ENCODE peak calls at places on chromosome 1, in six cellular contexts. Y is brain microvascular endothelial cell, Z is tibial nerve, E is BJ, O is colonic mucosa, N is pancreas. K is an unnamed sample. For H3K36me3, the result is how much of the 10 kb centered on the place peaks cover.

GRCh38 chr1:31064685-31065309 is 720 bp downstream of the PUM1 start:
- DNase-seq in Y (no peak), E (no peak), Z (no peak), N (peak), O (peak), K (no peak)

GRCh38 chr1:220990417-220991337 is 111.4 kb downstream of the HLX start:
- DNase-seq in O (no peak), N (no peak), E (no peak), Z (no peak), Y (peak), K (peak)

GRCh38 chr1:166960871-166961474 is 14.4 kb downstream of the ILDR2 start:
- DNase-seq in E (no peak), O (no peak), Z (no peak), N (no peak), Y (no peak), K (peak)

GRCh38 chr1:222697858-222698257 is 14.4 kb downstream of the AIDA start:
- DNase-seq in N (no peak), E (peak), Z (no peak), O (no peak), Y (no peak), K (no peak)

GRCh38 chr1:52142220-52143153 is 598 bp downstream of the ZFYVE9 start:
- DNase-seq in O (peak), Z (peak), N (peak), E (no peak), Y (peak), K (no peak)

GRCh38 chr1:110927484-110928075 is 36.1 kb downstream of the LRIF1 start:
- DNase-seq in Y (no peak), Z (no peak), N (no peak), O (no peak), E (no peak), K (no peak)

GRCh38 chr1:35599411-35599810 is 26.3 kb downstream of the TFAP2E start:
- DNase-seq in Y (no peak), N (no peak), Z (no peak), E (no peak), O (no peak), K (no peak)

GRCh38 chr1:9146156-9146555 is 17.3 kb upstream of the GPR157 start:
- DNase-seq in Y (no peak), O (no peak), Z (no peak), E (no peak), N (no peak), K (no peak)

GRCh38 chr1:18302788-18303413 is 177.8 kb upstream of the KLHDC7A start:
- DNase-seq in N (no peak), O (peak), Z (no peak), Y (no peak), E (no peak), K (no peak)

GRCh38 chr1:171296897-171297296 is 17.1 kb upstream of the FMO4 start:
- DNase-seq in N (no peak), Y (no peak), Z (no peak), O (no peak), E (no peak), K (no peak)

GRCh38 chr1:117216718-117217117 is 6.0 kb upstream of the VTCN1 start:
- DNase-seq in O (no peak), E (no peak), Z (no peak), N (no peak), Y (no peak), K (no peak)

GRCh38 chr1:240611619-240612490 is at the start of gene GREM2:
- DNase-seq in N (peak), O (peak), Y (peak), Z (peak), E (peak), K (peak)

GRCh38 chr1:29761159-29761928 is 525.0 kb downstream of the PTPRU start:
- DNase-seq in N (no peak), E (no peak), O (no peak), Z (no peak), Y (no peak), K (no peak)

GRCh38 chr1:203751051-203751450 is 13.9 kb upstream of the LAX1 start:
- DNase-seq in E (peak), N (no peak), O (no peak), Z (no peak), Y (peak), K (no peak)

GRCh38 chr1:225474986-225475820 is 47.4 kb upstream of the LBR start:
- DNase-seq in Z (peak), Y (peak), N (peak), O (peak), E (no peak), K (no peak)

DNA sequence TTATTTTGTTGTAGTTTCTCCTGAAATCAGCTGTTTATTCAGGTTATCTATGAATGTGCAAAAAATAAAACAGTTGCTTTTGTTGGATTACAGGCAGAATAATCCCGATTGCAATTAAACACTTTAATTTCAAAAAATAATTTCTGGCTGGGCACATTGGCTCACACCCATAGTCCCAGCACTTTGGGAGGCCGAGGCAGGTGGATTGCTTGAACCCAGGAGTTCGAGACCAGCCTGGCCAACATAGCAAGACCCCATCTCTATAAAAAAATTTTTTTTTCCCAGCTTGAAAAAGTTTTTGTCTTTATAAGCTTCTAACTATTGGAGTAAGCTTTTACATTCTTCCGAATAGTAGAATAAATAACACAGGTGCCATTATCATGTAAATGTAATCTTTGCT is 15.3 kb downstream of the RCAN3 start:
- DNase-seq in O (no peak), N (no peak), E (no peak), Z (no peak), Y (no peak), K (no peak)
- TF ChIP-seq CTCF in O (no peak), N (no peak), E (no peak), Z (no peak), Y (no peak), K (no peak)

GRCh38 chr1:246416261-246416660 is 90.8 kb downstream of the SMYD3 start:
- DNase-seq in Y (no peak), O (no peak), Z (no peak), E (no peak), N (no peak), K (no peak)
- H3K4me3 ChIP-seq in Y (no peak), O (no peak), Z (no peak), E (no peak), N (no peak), K (no peak)

DNA sequence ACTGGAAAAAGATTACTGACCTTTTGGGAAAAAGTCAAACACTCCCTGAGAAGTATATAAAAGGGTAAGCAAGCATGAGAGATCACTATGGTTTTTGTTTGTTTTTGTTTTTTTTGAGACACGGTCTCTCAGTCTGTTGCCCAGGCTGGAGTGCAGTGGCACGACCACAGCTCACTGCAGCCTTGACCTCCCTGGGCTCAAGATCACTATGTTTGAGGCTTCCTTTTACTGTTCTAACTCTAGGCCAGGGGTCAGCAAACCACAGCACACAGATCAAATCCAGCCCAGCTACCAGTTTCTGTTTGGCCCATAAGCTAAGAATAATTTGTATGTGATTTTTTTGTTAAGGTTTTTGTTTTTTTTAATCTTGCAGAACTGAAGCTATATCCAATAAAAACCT is 25.7 kb downstream of the PSMB4 start:
- DNase-seq in N (no peak), Z (no peak), Y (no peak), O (no peak), E (no peak), K (no peak)
- H3K36me3 ChIP-seq in N (under half), Z (under half), Y (half or more), O (under half), E (under half), K (under half)

DNA sequence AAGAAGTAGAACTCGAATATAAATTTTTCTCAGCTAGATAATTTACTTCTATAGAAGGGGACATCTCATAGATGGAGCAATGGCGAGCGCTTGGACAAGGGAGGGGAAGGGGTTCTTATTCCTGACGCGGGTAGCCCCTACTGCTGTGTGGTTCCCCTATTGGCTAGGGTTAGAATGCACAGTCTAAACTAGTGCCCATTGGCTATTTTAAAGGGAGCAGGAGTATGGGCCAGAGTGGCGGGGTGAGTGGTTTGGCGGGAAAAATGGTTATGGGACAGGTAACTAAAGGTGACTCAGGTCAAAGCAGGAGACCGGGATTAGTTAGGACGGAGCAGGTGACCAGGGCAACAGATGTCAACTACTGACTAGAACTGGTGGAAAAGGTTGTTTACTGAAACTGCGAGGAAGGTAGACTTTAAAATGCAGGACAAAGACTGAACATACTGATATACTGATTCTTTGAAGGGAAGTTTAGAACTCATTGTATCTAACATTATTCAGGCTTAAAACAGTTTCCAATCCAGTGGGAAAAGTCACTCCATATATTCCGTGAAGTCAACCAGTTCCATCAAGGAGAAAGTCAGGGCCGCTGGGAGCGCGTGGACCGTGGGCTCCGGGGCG is 940 bp upstream of the ATAD3A start:
- DNase-seq in Z (no peak), E (no peak), Y (peak), N (no peak), O (peak), K (no peak)
- TF ChIP-seq CTCF in Z (no peak), E (no peak), Y (peak), N (no peak), O (no peak), K (no peak)

DNA sequence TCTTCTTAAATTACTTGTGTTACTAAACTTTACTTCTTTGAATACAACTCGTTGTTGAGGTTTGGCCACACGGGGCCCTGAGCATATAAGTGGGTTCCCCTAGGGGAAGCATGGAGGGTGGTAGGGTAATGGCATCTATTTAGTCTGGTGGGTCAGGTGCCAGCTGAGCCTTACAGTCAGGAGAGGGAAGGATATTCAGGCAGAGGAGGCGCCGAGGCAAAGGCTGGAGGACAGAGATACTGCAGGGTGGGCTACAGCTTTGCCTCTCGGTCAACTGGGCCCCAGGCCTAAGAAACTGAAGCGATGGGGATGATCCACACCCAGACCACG is 409 bp upstream of the NECAP2 start:
- DNase-seq in Y (no peak), Z (no peak), O (no peak), E (no peak), N (peak), K (no peak)
- H3K4me3 ChIP-seq in Y (peak), Z (peak), O (peak), E (peak), N (peak), K (peak)

GRCh38 chr1:119966681-119967080 is 70.4 kb upstream of the ADAM30 start:
- DNase-seq in Z (no peak), O (no peak), Y (no peak), N (no peak), E (no peak), K (no peak)

GRCh38 chr1:119974013-119974412 is 77.7 kb upstream of the ADAM30 start:
- DNase-seq in O (no peak), E (no peak), Z (no peak), Y (no peak), N (no peak), K (no peak)

GRCh38 chr1:119968601-119969000 is 72.3 kb upstream of the ADAM30 start:
- DNase-seq in Y (no peak), N (no peak), Z (no peak), E (no peak), O (no peak), K (no peak)

GRCh38 chr1:119968068-119968492 is 71.8 kb upstream of the ADAM30 start:
- DNase-seq in N (peak), O (peak), Z (peak), Y (peak), E (no peak), K (peak)

DNA sequence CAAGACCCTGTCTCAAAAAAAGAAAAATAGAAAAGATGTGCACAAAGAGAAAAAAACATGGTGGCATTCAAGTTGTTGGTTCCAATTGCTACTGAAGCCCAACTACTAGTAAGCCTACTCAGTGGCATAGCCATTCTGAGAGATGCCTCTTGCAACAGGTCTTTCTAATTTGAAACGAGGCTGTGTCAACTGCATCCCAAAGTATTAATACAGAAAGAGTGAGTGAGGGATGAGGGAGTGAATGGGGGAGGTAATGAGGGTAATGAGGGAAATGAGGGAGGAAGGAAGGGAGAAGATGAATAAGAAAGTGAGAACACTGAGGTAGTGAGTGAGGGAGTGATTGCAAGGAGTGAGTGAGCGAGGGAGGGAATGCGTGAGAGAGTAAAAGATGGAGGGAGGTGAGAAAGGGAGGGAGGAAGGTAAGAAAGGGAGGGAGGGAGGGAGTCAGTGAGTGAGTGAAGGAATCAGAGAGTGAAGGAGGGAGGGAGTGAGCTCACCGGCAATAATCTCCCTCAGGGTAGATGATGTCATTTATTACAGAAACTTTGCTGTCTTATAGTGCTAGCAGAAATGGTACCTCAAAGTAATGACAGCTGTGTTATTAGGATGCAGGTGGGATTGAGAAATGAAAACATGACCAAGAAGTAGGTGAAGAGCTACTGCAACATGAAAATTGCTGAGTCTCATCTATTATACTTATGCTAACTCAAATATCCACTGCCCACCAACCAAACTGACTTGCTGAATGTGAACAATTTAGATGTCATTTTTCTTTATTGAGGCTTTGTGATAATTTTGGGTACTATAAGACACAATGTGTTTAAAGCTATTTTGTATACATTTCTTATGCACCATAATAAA is 75.6 kb upstream of the ADAM30 start:
- DNase-seq in E (no peak), Y (no peak), Z (no peak), O (no peak), N (no peak), K (no peak)
- H3K36me3 ChIP-seq in E (under half), Y (half or more), Z (under half), O (under half), N (under half), K (under half)

DNA sequence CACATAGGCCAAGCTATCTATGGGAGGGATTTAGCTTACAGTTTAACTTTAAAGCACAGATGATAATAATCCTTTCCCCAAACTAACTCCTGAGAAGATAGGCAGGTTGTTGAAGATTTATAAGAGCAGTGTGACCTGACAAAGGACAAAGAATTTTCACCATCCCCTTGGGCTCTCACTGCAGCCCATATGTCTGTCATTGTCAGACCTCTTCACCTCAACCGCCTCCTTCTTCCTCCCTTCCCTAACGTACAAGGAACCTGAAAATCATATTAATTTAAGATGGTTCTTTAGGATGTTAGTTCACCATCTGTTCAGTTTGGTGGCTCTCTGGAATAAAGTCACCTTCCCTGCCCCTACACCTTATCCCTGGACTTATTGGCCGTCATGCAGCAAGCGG is 5.0 kb downstream of the RNU1-2 start:
- DNase-seq in O (no peak), N (no peak), E (no peak), Y (no peak), Z (no peak), K (no peak)
- TF ChIP-seq CTCF in O (no peak), N (no peak), E (peak), Y (no peak), Z (no peak), K (peak)

K was measured in kidney epithelial cell.